ENCODE peak calls at places on chromosome 5, in four cellular contexts. Q is osteoblast, W is choroid plexus epithelial cell, O is GM20000. L is an unnamed sample.

GRCh38 chr5:113235884-113236283 is 198.9 kb downstream of the TSSK1B start:
- DNase-seq in Q (no peak), W (no peak), O (no peak), L (no peak)

GRCh38 chr5:10498350-10498749 is 56.7 kb downstream of the ROPN1L start:
- DNase-seq in Q (no peak), W (no peak), O (no peak), L (no peak)

GRCh38 chr5:116273458-116274242 is 188.8 kb downstream of the COMMD10 start:
- DNase-seq in Q (no peak), W (peak; percentile 23), O (peak; percentile 15), L (peak; percentile 3)

GRCh38 chr5:95669540-95669939 is 13.3 kb downstream of the SPATA9 start:
- DNase-seq in Q (peak; percentile 81), W (peak; percentile 99), O (no peak), L (no peak)

GRCh38 chr5:178474562-178475184 is 115.5 kb downstream of the COL23A1 start:
- DNase-seq in Q (no peak), W (peak; percentile 19), O (no peak), L (no peak)

GRCh38 chr5:1494780-1495524 is 28.8 kb downstream of the LPCAT1 start:
- DNase-seq in Q (no peak), W (no peak), O (peak; percentile 69), L (no peak)

GRCh38 chr5:141760753-141761152 is 78.7 kb upstream of the ARAP3 start:
- DNase-seq in Q (peak; percentile 23), W (no peak), O (no peak), L (no peak)

GRCh38 chr5:59423021-59423420 is 470.5 kb downstream of the PDE4D start:
- DNase-seq in Q (no peak), W (peak; percentile 76), O (no peak), L (no peak)

GRCh38 chr5:95895771-95896170 is 65.9 kb downstream of the ELL2 start:
- DNase-seq in Q (no peak), W (no peak), O (no peak), L (no peak)

GRCh38 chr5:59673438-59674058 is 220.0 kb downstream of the PDE4D start:
- DNase-seq in Q (peak; percentile 53), W (peak; percentile 79), O (peak; percentile 18), L (peak; percentile 9)

GRCh38 chr5:178457471-178457870 is 132.7 kb downstream of the COL23A1 start:
- DNase-seq in Q (no peak), W (no peak), O (no peak), L (no peak)

GRCh38 chr5:148746826-148747535 is 79.4 kb upstream of the ADRB2 start:
- DNase-seq in Q (peak; percentile 73), W (no peak), O (no peak), L (peak; percentile 10)

GRCh38 chr5:29079771-29080170 is 2041.4 kb upstream of the CDH9 start:
- DNase-seq in Q (no peak), W (no peak), O (no peak), L (no peak)
- TF ChIP-seq CTCF in Q (no peak), W (no peak), O (no peak), L (no peak)

GRCh38 chr5:74127377-74128338 is 501.7 kb downstream of the ARHGEF28 start:
- DNase-seq in Q (no peak), W (peak; percentile 56), O (no peak), L (no peak)
- TF ChIP-seq CTCF in Q (peak; percentile 23), W (peak; percentile 57), O (no peak), L (no peak)

DNA sequence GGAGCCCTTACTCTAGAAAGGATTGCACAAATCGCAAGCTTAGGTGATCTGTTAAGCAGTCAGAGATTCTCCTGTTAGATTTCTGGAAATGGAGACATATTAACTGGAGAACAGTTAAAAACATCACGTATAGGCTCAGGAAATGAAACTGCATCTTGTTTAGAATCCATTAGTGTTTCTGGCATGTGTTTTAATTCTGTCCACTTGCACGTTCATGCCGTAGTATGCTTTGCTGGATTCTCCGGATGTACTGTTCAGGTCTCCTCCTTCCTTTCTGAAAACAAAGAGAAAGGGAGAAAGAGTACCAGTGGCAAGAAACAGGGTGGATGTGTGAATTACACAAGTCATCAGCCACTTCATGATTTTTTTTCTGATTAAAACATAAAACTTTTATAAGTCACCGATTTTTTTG is 2.5 kb upstream of the RGMB start:
- DNase-seq in Q (peak; percentile 74), W (peak; percentile 53), O (peak; percentile 51), L (peak; percentile 51)
- TF ChIP-seq CTCF in Q (no peak), W (no peak), O (no peak), L (no peak)

GRCh38 chr5:32618962-32619361 is 33.6 kb downstream of the SUB1 start:
- DNase-seq in Q (no peak), W (no peak), O (no peak), L (no peak)

GRCh38 chr5:32612134-32612888 is 27.0 kb downstream of the SUB1 start:
- DNase-seq in Q (peak; percentile 11), W (peak; percentile 77), O (no peak), L (no peak)

DNA sequence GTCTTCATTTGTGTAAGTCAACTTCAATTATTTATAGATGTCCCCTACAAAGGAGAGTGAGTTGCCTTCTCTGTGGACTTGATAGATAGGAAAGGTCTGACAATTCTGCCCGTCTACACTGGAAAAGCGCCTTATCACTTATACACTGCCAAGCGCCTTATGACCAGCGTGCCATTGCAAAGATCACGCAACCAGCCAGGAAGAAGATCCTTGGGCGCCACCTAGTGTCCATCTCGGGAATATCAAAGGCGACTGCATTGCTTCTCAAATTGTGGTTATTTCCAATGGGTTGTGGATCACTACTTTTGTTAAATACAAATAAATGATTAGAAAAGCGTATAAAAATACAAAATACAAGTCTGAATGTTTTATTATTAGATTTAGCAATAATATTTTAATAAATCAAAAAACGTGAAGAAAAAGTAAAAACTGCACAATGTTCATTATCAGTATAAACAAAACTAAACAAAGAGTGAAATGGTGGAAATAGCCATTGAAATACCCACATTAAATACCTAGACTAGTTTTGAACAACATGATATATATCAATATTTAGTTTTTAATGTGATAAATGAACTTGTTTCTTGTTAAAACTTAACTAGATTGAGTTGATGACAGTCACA is 27.8 kb downstream of the SUB1 start:
- DNase-seq in Q (peak; percentile 90), W (peak; percentile 86), O (peak; percentile 72), L (peak; percentile 80)
- TF ChIP-seq CTCF in Q (peak; percentile 97), W (peak; percentile 93), O (peak; percentile 77), L (peak; percentile 89)

GRCh38 chr5:15992918-15993317 is 186.7 kb downstream of the MARCHF11 start:
- DNase-seq in Q (peak; percentile 1), W (peak; percentile 60), O (no peak), L (no peak)

GRCh38 chr5:15995206-15996052 is 184.2 kb downstream of the MARCHF11 start:
- DNase-seq in Q (no peak), W (peak; percentile 72), O (no peak), L (no peak)

GRCh38 chr5:15991586-15991985 is 188.0 kb downstream of the MARCHF11 start:
- DNase-seq in Q (no peak), W (no peak), O (no peak), L (no peak)

GRCh38 chr5:15993334-15993733 is 186.3 kb downstream of the MARCHF11 start:
- DNase-seq in Q (peak; percentile 90), W (peak; percentile 64), O (no peak), L (no peak)

DNA sequence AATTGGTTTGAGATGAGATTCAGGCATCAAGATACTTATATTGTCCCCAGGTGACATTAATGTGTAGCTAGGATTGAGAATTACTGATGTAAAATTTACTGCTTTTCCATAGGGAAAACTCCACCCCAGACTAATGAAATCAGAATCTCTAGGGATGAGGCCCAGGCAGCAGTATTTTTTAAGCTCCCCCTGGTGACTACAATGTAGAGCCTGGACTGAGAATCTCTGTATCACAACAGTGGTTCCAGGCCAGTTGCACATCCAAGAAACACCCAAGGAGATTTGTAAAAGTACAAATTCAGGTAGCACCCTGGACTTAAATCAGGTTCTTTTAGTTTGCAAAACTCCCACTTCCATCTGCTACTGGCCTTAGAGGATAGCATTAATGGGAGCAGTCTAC is 185.7 kb downstream of the MARCHF11 start:
- DNase-seq in Q (no peak), W (peak; percentile 26), O (no peak), L (no peak)
- TF ChIP-seq CTCF in Q (peak; percentile 36), W (peak; percentile 61), O (no peak), L (no peak)

GRCh38 chr5:43106290-43106638 is 14.4 kb upstream of the ZNF131 start:
- DNase-seq in Q (peak; percentile 60), W (no peak), O (no peak), L (no peak)

GRCh38 chr5:43104102-43104501 is 16.6 kb upstream of the ZNF131 start:
- DNase-seq in Q (no peak), W (no peak), O (no peak), L (no peak)

GRCh38 chr5:43101491-43101890 is 19.2 kb upstream of the ZNF131 start:
- DNase-seq in Q (no peak), W (no peak), O (no peak), L (no peak)

GRCh38 chr5:43110606-43111170 is 10.0 kb upstream of the ZNF131 start:
- DNase-seq in Q (no peak), W (peak; percentile 22), O (no peak), L (no peak)

DNA sequence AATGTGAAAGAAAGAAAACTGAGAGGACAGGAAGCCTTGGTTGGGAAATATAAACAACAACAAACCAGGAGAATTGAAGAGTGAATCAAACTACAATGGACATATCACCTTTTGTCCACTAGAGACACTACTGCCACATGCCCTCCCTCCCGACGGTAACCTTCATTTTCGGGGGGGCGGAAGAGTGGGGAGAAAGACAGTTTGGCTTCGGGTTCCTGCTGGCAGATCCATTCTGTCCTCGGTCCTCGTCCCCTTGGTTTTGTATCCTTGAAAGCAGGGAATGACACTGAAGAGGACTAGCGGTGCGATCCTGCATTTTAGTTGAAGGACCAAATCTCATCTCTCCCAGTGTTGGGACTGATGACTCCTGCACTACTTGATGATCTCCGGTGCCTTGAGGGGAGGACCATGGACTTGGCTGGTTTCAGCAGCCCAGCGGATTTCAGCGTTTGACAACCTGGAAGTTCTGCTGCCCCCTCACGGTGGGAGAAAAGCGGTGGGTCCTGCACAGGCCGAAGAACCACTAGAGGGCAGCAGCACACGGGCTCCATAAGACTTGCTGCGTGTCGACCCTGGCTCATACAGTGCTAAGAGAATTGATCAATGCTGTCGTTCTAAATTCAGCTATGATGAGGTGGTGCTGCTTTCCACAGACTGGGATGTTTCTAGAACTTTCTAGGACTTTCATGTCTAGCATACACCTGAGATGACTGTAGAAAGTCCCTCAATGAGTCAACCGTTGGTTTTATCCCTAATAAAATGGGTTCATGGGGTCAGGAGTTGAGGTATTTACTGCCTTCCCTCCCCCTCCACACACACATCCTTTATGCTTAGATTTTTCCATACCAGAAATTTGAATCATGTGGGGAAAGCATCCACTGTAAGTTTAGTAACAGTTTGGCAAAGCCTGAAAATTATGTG is 15.1 kb upstream of the ZNF131 start:
- DNase-seq in Q (peak; percentile 92), W (peak; percentile 98), O (peak; percentile 84), L (peak; percentile 82)
- TF ChIP-seq CTCF in Q (peak; percentile 100), W (peak; percentile 100), O (peak; percentile 98), L (peak; percentile 100)

DNA sequence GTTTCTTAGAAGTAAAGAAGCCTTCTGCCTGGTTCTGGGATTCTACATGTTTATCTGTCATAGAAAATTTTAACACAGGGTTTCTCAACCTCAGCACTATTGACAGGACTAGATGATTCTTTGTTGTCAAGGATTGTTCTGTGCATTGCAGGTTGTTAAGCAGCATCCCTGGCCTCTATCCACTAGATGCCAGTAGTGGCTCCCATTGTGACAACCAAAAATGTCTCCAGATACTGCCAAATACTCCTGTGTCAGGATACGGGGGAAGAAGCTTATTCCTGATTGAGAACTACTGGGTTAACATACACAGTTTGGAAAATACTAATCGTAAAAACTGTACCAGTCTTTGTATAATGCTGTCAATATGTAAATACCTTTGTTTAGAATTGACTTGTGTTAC is 167.1 kb downstream of the NIPBL start:
- DNase-seq in Q (no peak), W (peak; percentile 16), O (no peak), L (no peak)
- TF ChIP-seq CTCF in Q (peak; percentile 7), W (peak; percentile 37), O (no peak), L (peak; percentile 28)